ENCODE peak calls at places on chromosomes 13 and 19, in eight cellular contexts. L is tibial nerve; A is CD4-positive, alpha-beta memory T cell; G is uterus; O is neuronal stem cell; J is foreskin keratinocyte; U is Peyer's patch; H is right cardiac atrium. V is an unnamed sample.
A peak's percentile ranks its signal among the peaks of the same experiment; 100 is the strongest.

GRCh38 chr13:100234006-100234405 is 145.1 kb downstream of the PCCA start:
- DNase-seq in G (no peak), A (no peak), U (no peak), O (peak; percentile 24), H (no peak), J (no peak), L (no peak), V (no peak)

GRCh38 chr19:21109116-21109515 is 27.1 kb downstream of the ZNF714 start:
- DNase-seq in J (no peak), L (no peak), O (no peak), U (no peak), G (no peak), A (no peak), H (no peak), V (no peak)

GRCh38 chr19:40594251-40594650 is 6.9 kb upstream of the LTBP4 start:
- DNase-seq in H (no peak), O (no peak), L (no peak), A (no peak), J (no peak), G (no peak), U (no peak), V (no peak)

GRCh38 chr19:8305798-8306197 is 2.4 kb downstream of the CD320 start:
- DNase-seq in A (no peak), G (peak; percentile 12), J (no peak), L (peak; percentile 1), U (peak; percentile 37), O (no peak), H (no peak), V (no peak)

GRCh38 chr19:35722897-35723296 is 5.1 kb downstream of the KMT2B start:
- DNase-seq in A (no peak), L (no peak), J (no peak), U (no peak), H (no peak), O (no peak), G (no peak), V (no peak)

GRCh38 chr13:100533588-100534041 is 55.0 kb downstream of the GGACT start:
- DNase-seq in O (no peak), L (no peak), J (no peak), A (no peak), U (peak; percentile 30), H (no peak), G (no peak), V (no peak)

GRCh38 chr19:45613926-45614725 is 12.1 kb upstream of the GPR4 start:
- DNase-seq in G (peak; percentile 28), O (no peak), H (no peak), L (no peak), J (peak; percentile 96), U (peak; percentile 71), A (no peak), V (no peak)

GRCh38 chr13:110874508-110874960 is 40.3 kb downstream of the ANKRD10 start:
- DNase-seq in U (peak; percentile 79), H (peak; percentile 96), O (peak; percentile 43), G (peak; percentile 92), L (peak; percentile 81), J (peak; percentile 26), A (no peak), V (peak; percentile 91)

GRCh38 chr19:8593931-8594330 is 16.6 kb downstream of the ADAMTS10 start:
- DNase-seq in O (no peak), H (peak; percentile 8), G (no peak), J (no peak), U (no peak), A (no peak), L (no peak), V (no peak)

GRCh38 chr13:51821666-51822065 is 17.7 kb upstream of the DHRS12 start:
- DNase-seq in G (no peak), O (no peak), L (no peak), J (no peak), H (no peak), A (peak; percentile 53), U (peak; percentile 59), V (no peak)

GRCh38 chr13:33610471-33611015 is 207.4 kb upstream of the RFC3 start:
- DNase-seq in H (peak; percentile 89), A (peak; percentile 54), J (no peak), U (peak; percentile 57), O (peak; percentile 26), G (no peak), L (no peak), V (peak; percentile 73)

GRCh38 chr13:76168661-76169060 is 532.5 kb downstream of the LMO7 start:
- DNase-seq in J (no peak), A (no peak), H (no peak), U (no peak), G (no peak), O (no peak), L (no peak), V (no peak)

GRCh38 chr13:84430441-84430840 is 548.2 kb upstream of the SLITRK1 start:
- DNase-seq in G (no peak), L (no peak), U (no peak), O (no peak), H (no peak), A (no peak), J (no peak), V (no peak)

GRCh38 chr19:1862424-1863307 is 713 bp downstream of the KLF16 start:
- DNase-seq in H (peak; percentile 80), U (no peak), L (no peak), A (peak; percentile 67), G (no peak), O (no peak), J (no peak), V (no peak)

GRCh38 chr19:16778796-16779411 is 50.3 kb upstream of the SIN3B start:
- DNase-seq in A (peak; percentile 27), U (peak; percentile 74), O (peak; percentile 31), J (peak; percentile 37), H (peak; percentile 72), L (peak; percentile 41), G (peak; percentile 46), V (peak; percentile 19)

GRCh38 chr19:6226444-6227155 is 53.2 kb downstream of the MLLT1 start:
- DNase-seq in L (no peak), H (peak; percentile 32), J (no peak), A (no peak), G (no peak), U (no peak), O (no peak), V (peak; percentile 6)

GRCh38 chr19:31491246-31491645 is 142.0 kb upstream of the TSHZ3 start:
- DNase-seq in J (no peak), L (no peak), H (no peak), G (no peak), A (no peak), O (no peak), U (no peak), V (no peak)

GRCh38 chr19:7989071-7989575 is 16.3 kb downstream of the ELAVL1 start:
- DNase-seq in U (no peak), G (no peak), H (no peak), L (no peak), A (no peak), O (no peak), J (peak; percentile 81), V (no peak)

GRCh38 chr13:30907167-30907761 is 1.2 kb downstream of the MEDAG start:
- DNase-seq in U (no peak), A (no peak), H (peak; percentile 61), O (no peak), L (no peak), J (no peak), G (no peak), V (no peak)

DNA sequence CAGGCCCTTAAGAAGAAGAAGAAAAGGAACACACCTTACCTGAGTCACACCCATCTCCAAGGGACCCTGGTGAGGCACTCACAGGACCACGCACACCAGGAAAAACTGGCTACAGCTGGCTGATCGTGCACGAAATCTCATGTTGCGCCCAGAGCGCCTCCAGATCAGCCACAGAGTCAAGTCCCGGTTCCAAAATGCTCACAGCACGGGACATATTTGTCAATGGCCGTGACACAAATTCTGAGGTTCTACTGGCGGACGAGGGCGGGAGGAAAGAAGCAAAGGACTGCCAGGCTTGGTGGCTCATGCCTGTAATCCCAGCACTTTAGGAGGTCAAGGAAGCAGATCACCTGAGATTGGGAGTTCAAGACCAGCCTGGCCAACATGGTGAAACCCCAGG is 21.5 kb downstream of the SH3GL1 start:
- DNase-seq in G (no peak), O (no peak), U (no peak), A (no peak), L (no peak), H (no peak), J (no peak), V (no peak)
- H3K4me1 ChIP-seq in G (peaks cover 20% of the 10 kb centered on the region), O (peaks cover 23% of the 10 kb centered on the region), U (peaks cover 34% of the 10 kb centered on the region), A (peaks cover 73% of the 10 kb centered on the region), L (peaks cover 65% of the 10 kb centered on the region), H (peaks cover 40% of the 10 kb centered on the region), J (peaks cover 52% of the 10 kb centered on the region), V (peaks cover 64% of the 10 kb centered on the region)

DNA sequence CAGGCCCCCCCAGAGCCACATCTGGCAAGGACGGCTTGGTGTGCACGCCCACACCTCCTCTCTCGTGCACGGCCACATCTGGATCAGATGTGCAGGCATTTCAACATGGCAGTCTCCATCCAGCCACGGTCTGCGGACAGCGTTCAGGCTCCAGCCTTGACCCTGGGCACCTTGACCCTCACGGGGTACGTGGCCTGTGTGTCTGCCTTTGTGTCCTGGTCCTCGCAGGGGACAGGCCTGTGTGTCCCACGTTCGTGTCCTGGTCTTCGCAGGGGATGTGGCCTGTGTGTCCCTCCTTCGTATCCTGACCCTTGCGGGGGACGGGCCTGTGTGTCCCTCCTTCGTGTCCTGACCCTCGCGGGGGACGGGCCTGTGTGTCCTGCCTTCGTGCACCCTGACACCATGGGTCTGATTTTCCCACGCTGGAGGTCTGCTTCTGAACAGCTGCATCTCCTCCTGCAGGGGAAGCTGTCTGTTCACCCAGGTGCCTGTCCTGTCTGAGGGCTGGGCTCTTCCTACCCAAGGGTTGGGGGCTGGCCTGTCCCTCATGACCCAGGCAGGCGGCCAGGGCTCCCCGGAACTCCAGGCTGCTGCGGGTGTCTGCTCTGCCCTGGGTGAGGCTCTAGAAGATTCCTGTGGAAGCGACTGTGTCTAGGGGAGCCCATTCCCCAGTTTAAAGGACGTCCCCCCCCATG is 25.3 kb downstream of the RASA3 start:
- DNase-seq in O (no peak), G (peak; percentile 13), U (peak; percentile 38), J (no peak), A (no peak), L (no peak), H (peak; percentile 48), V (peak; percentile 34)
- H3K4me1 ChIP-seq in O (peaks cover 22% of the 10 kb centered on the region), G (no peaks in the 10 kb centered on the region), U (peaks cover 16% of the 10 kb centered on the region), J (no peaks in the 10 kb centered on the region), A (peaks cover 88% of the 10 kb centered on the region), L (peaks cover 24% of the 10 kb centered on the region), H (no peaks in the 10 kb centered on the region), V (peaks cover 59% of the 10 kb centered on the region)

DNA sequence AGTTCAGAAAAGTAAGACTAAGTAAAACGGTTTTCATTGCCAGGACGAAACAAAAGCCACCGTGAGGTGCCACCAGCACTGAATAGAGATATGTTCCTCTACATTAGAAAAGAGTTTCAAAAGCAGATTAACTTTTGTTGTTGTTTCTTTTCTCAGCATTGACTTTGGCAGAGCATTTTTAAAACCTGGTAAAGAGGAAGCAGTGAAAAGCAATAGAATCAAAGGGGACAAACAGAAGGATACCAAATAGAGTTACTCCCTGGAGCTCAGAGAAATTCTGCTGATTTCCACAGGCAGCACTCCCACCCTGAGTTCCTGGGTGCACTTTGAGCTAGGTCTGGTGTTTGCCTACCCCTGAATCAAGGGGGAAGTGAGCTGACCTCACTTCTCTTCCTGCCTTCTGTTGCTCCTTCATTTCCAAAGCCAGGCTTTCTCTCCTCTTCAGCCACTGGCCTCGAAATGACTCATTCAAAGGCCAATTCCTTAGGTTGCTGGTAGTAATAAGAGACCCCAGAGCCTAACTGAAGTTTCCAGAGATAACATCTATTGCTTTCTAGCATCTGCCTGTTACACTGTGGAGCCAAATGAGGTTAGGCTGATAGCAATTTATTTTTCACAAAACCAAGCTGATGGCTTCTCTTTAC is 11.3 kb upstream of the ERICH6B start:
- DNase-seq in L (no peak), H (no peak), G (no peak), A (no peak), U (no peak), J (no peak), O (no peak), V (no peak)
- H3K4me1 ChIP-seq in L (no peaks in the 10 kb centered on the region), H (peaks cover 1% of the 10 kb centered on the region), G (no peaks in the 10 kb centered on the region), A (peaks cover 4% of the 10 kb centered on the region), U (no peaks in the 10 kb centered on the region), J (no peaks in the 10 kb centered on the region), O (peaks cover 2% of the 10 kb centered on the region), V (peaks cover 9% of the 10 kb centered on the region)

GRCh38 chr19:10753305-10753704 is 35.4 kb downstream of the DNM2 start:
- DNase-seq in A (no peak), H (no peak), L (no peak), U (no peak), J (no peak), G (no peak), O (no peak), V (no peak)
- H3K4me1 ChIP-seq in A (peaks cover 87% of the 10 kb centered on the region), H (peaks cover 27% of the 10 kb centered on the region), L (peaks cover 8% of the 10 kb centered on the region), U (peaks cover 39% of the 10 kb centered on the region), J (peaks cover 10% of the 10 kb centered on the region), G (peaks cover 7% of the 10 kb centered on the region), O (no peaks in the 10 kb centered on the region), V (peaks cover 31% of the 10 kb centered on the region)

V was measured in psoas muscle.